ENCODE peak calls at places on chromosomes 6 and 20, in ten cellular contexts. W is osteoblast, P is NCI-H2171 treated with DMSO at 0.1 percent for 48 hours, F is GM12878, H is hypothalamus, D is NCI-H524 treated with DMSO at 0.1 percent for 48 hours, J is neural progenitor cell, G is DMS 273 treated with DMSO at 0.1 percent for 48 hours, R is fibroblast of the conjunctiva, T is iPS-NIHi11. Z is an unnamed sample.

GRCh38 chr20:46352370-46352938 is 44.2 kb upstream of the CDH22 start:
- DNase-seq in J (no peak), W (peak; percentile 26), G (no peak), P (no peak), T (no peak), F (no peak), H (no peak), D (no peak), R (no peak), Z (peak; percentile 25)

GRCh38 chr6:96196633-96197032 is 180.9 kb downstream of the FUT9 start:
- DNase-seq in G (no peak), J (no peak), T (peak; percentile 16), R (no peak), P (no peak), D (no peak), H (no peak), W (no peak), F (no peak), Z (no peak)

GRCh38 chr6:159257846-159258245 is 88.6 kb downstream of the FNDC1 start:
- DNase-seq in F (no peak), T (no peak), W (no peak), R (no peak), H (no peak), P (no peak), J (no peak), G (no peak), D (no peak), Z (no peak)

GRCh38 chr6:85660181-85660611 is 17.5 kb upstream of the SYNCRIP start:
- DNase-seq in W (peak; percentile 95), H (no peak), F (no peak), T (peak; percentile 23), R (peak; percentile 77), G (no peak), J (no peak), P (no peak), D (no peak), Z (no peak)

GRCh38 chr6:156948807-156949206 is 171.6 kb downstream of the ARID1B start:
- DNase-seq in R (no peak), F (no peak), G (no peak), P (no peak), H (no peak), T (no peak), D (no peak), W (no peak), J (no peak), Z (no peak)

GRCh38 chr6:91669904-91670295 is 1083.0 kb upstream of the MAP3K7 start:
- DNase-seq in D (no peak), P (no peak), H (no peak), J (no peak), W (no peak), T (no peak), G (no peak), R (no peak), F (no peak), Z (no peak)

GRCh38 chr6:99031957-99032356 is 84.2 kb upstream of the FBXL4 start:
- DNase-seq in G (no peak), T (no peak), W (no peak), D (no peak), J (no peak), H (no peak), F (no peak), P (no peak), R (no peak), Z (no peak)

GRCh38 chr6:148235446-148235845 is 107.2 kb upstream of the SASH1 start:
- DNase-seq in F (no peak), W (peak; percentile 41), J (no peak), R (no peak), H (no peak), T (no peak), D (no peak), G (no peak), P (no peak), Z (no peak)

GRCh38 chr20:37627060-37627766 is 66.6 kb upstream of the CTNNBL1 start:
- DNase-seq in J (peak; percentile 88), W (no peak), H (no peak), G (peak; percentile 19), T (peak; percentile 81), P (peak; percentile 74), D (peak; percentile 77), R (peak; percentile 13), F (no peak), Z (peak; percentile 74)

GRCh38 chr6:27275025-27275956 is 27.8 kb downstream of the PRSS16 start:
- DNase-seq in H (no peak), P (no peak), W (peak; percentile 78), F (no peak), T (no peak), G (peak; percentile 16), R (no peak), J (peak; percentile 55), D (no peak), Z (peak; percentile 77)

GRCh38 chr6:14165091-14165490 is 47.5 kb downstream of the CD83 start:
- DNase-seq in R (peak; percentile 20), G (no peak), T (no peak), H (no peak), W (peak; percentile 85), J (no peak), F (no peak), P (no peak), D (no peak), Z (no peak)

GRCh38 chr20:12925214-12925755 is 83.5 kb upstream of the SPTLC3 start:
- DNase-seq in W (peak; percentile 80), F (peak; percentile 13), T (peak; percentile 80), R (peak; percentile 77), D (peak; percentile 76), J (peak; percentile 88), H (peak; percentile 31), G (peak; percentile 70), P (peak; percentile 93), Z (peak; percentile 56)

GRCh38 chr20:10655723-10656122 is 18.1 kb downstream of the JAG1 start:
- DNase-seq in W (no peak), T (no peak), F (no peak), H (no peak), P (no peak), J (peak; percentile 93), D (no peak), G (no peak), R (no peak), Z (no peak)

GRCh38 chr6:112081569-112081968 is 5.7 kb downstream of the TUBE1 start:
- DNase-seq in H (no peak), G (no peak), D (no peak), T (no peak), P (no peak), J (no peak), R (no peak), F (no peak), W (peak; percentile 36), Z (no peak)

GRCh38 chr6:26017567-26017966 is 55.0 kb downstream of the TRIM38 start:
- DNase-seq in G (no peak), P (no peak), T (peak; percentile 42), W (peak; percentile 92), F (no peak), D (no peak), R (no peak), H (peak; percentile 57), J (no peak), Z (peak; percentile 58)

GRCh38 chr20:60117040-60117439 is 158.8 kb downstream of the CDH26 start:
- DNase-seq in F (no peak), G (no peak), H (no peak), J (no peak), T (no peak), D (no peak), P (no peak), W (peak; percentile 52), R (no peak), Z (no peak)

GRCh38 chr6:162154930-162155329 is 572.6 kb downstream of the PRKN start:
- DNase-seq in R (no peak), P (no peak), J (no peak), T (no peak), H (no peak), F (no peak), G (no peak), W (no peak), D (no peak), Z (no peak)

GRCh38 chr6:152310371-152310954 is 326.7 kb downstream of the SYNE1 start:
- DNase-seq in D (no peak), J (no peak), R (no peak), W (no peak), T (no peak), F (no peak), H (no peak), P (no peak), G (no peak), Z (no peak)

GRCh38 chr6:109693128-109693527 is 2.0 kb downstream of the FIG4 start:
- DNase-seq in P (no peak), H (no peak), T (no peak), F (no peak), G (no peak), J (no peak), W (no peak), D (no peak), R (no peak), Z (no peak)

GRCh38 chr6:68990313-68990712 is 355.2 kb downstream of the ADGRB3 start:
- DNase-seq in F (no peak), R (no peak), H (no peak), P (no peak), D (peak; percentile 36), W (no peak), J (no peak), G (no peak), T (no peak), Z (no peak)

GRCh38 chr6:170163405-170164170 is 127.3 kb downstream of the DLL1 start:
- DNase-seq in T (no peak), P (no peak), J (no peak), F (no peak), D (no peak), H (no peak), G (no peak), R (no peak), W (peak; percentile 46), Z (no peak)

GRCh38 chr20:52190437-52191131 is 995 bp downstream of the ZFP64 start:
- DNase-seq in G (peak; percentile 2), H (no peak), W (peak; percentile 73), D (no peak), P (peak; percentile 43), R (no peak), F (no peak), J (peak; percentile 45), T (peak; percentile 57), Z (peak; percentile 57)

GRCh38 chr20:50625986-50626677 is 65.2 kb downstream of the RIPOR3 start:
- DNase-seq in F (no peak), P (peak; percentile 92), D (peak; percentile 43), R (peak; percentile 38), T (peak; percentile 87), J (peak; percentile 65), G (peak; percentile 62), H (no peak), W (peak; percentile 96), Z (peak; percentile 96)

GRCh38 chr20:5001174-5002076 is at the start of gene SLC23A2:
- DNase-seq in G (no peak), W (peak; percentile 96), J (peak; percentile 66), R (no peak), D (no peak), T (peak; percentile 91), H (peak; percentile 53), F (no peak), P (peak; percentile 67), Z (peak; percentile 96)

GRCh38 chr6:37209461-37210205 is 39.7 kb downstream of the PIM1 start:
- DNase-seq in P (no peak), F (no peak), W (no peak), T (no peak), R (no peak), D (no peak), H (no peak), J (no peak), G (no peak), Z (no peak)

GRCh38 chr6:16547586-16547985 is 213.7 kb downstream of the ATXN1 start:
- DNase-seq in F (no peak), J (no peak), W (no peak), G (no peak), H (no peak), P (no peak), R (no peak), D (no peak), T (no peak), Z (no peak)

GRCh38 chr6:84731901-84732300 is 32.5 kb downstream of the TBX18 start:
- DNase-seq in P (no peak), J (no peak), D (no peak), H (no peak), T (no peak), F (no peak), R (no peak), W (no peak), G (no peak), Z (no peak)

GRCh38 chr6:37655666-37656065 is 42.0 kb downstream of the MDGA1 start:
- DNase-seq in J (no peak), G (no peak), H (no peak), R (no peak), W (no peak), D (no peak), T (no peak), F (no peak), P (no peak), Z (no peak)

Z was measured in H7.